ENCODE peak calls at places on chromosomes 5 and 9, in four cellular contexts. I, D, X and G are unnamed samples.

GRCh38 chr9:70031141-70031545 is 12.5 kb upstream of the MAMDC2 start:
- DNase-seq in X (no peak), I (no peak), D (no peak), G (no peak)

GRCh38 chr5:139908749-139909148 is 113.1 kb downstream of the PSD2 start:
- DNase-seq in D (no peak), I (peak; percentile 23), X (no peak), G (no peak)

GRCh38 chr5:81017320-81017719 is 57.2 kb downstream of the RASGRF2 start:
- DNase-seq in D (no peak), I (no peak), X (no peak), G (no peak)

GRCh38 chr5:71810456-71811181 is 91.5 kb downstream of the CARTPT start:
- DNase-seq in X (no peak), I (no peak), D (no peak), G (no peak)

GRCh38 chr9:127990539-127990938 is 9.8 kb upstream of the EEIG1 start:
- DNase-seq in X (no peak), D (no peak), I (no peak), G (no peak)

GRCh38 chr5:24363789-24364534 is 280.8 kb downstream of the CDH10 start:
- DNase-seq in I (no peak), D (no peak), X (no peak), G (no peak)

GRCh38 chr5:62138607-62139006 is 167.4 kb upstream of the KIF2A start:
- DNase-seq in I (no peak), D (no peak), X (no peak), G (peak; percentile 64)

GRCh38 chr5:42924686-42925085 is 113.0 kb upstream of the SELENOP start:
- DNase-seq in I (no peak), D (no peak), X (no peak), G (no peak)

GRCh38 chr9:28824410-28824963 is 1251.2 kb upstream of the C9orf72 start:
- DNase-seq in D (no peak), X (no peak), I (no peak), G (no peak)

GRCh38 chr9:115006660-115007059 is 76.3 kb upstream of the TNFSF8 start:
- DNase-seq in X (no peak), D (no peak), I (no peak), G (no peak)

GRCh38 chr9:127291379-127291778 is 26.8 kb downstream of the GARNL3 start:
- DNase-seq in D (no peak), X (no peak), I (no peak), G (no peak)

GRCh38 chr5:1961304-1961946 is 78.7 kb upstream of the IRX4 start:
- DNase-seq in I (no peak), X (no peak), D (no peak), G (no peak)

GRCh38 chr5:120252839-120253238 is 211.3 kb upstream of the PRR16 start:
- DNase-seq in X (no peak), D (no peak), I (no peak), G (no peak)

DNA sequence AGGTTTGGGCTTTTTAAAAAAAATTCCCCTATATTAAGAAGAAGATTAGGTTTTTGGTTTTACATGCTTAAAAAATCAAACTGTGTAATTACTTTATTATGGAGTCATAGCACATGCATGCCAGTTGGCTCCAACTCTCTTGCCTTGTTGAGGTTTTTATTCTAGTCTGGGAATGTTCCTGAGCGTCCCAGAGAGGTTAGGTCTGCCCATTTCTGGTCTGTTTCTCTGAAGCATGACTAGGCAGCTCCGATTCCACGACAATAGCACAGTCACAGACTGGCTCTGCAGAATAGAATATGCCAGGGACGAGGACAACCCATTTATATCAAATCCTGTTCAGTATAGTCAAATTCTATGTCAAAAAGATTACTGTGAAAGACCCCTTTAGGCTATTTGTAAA is 217.0 kb downstream of the PCSK5 start:
- DNase-seq in D (no peak), I (no peak), X (no peak), G (no peak)
- TF ChIP-seq NR3C1 in D (no peak), I (no peak), X (no peak), G (no peak)

DNA sequence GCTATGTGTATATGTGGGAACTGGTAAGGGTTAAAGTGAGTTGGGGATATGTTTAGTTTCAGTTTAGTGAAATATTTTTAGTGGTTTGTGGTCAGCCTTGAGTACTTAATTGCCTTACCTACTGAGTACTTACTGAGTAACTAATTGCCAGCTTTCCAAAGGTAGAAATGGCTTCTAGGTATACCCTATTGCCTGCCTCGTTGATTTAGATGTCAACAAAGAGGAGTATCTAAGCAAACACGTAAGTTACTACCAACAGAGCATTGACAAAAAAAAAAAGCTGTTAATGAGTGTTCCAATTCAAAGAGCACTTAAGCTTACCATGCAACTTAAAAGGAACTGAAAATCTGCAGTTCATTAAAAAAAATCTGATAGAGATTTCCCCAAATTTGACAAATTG is 8.8 kb downstream of the ATP10B start:
- DNase-seq in D (no peak), I (no peak), X (no peak), G (no peak)
- TF ChIP-seq NR3C1 in D (no peak), I (no peak), X (no peak), G (no peak)

GRCh38 chr9:131677051-131677444 is 62.8 kb downstream of the RAPGEF1 start:
- DNase-seq in I (no peak), X (no peak), D (no peak), G (no peak)
- TF ChIP-seq NR3C1 in I (no peak), X (no peak), D (no peak), G (no peak)

DNA sequence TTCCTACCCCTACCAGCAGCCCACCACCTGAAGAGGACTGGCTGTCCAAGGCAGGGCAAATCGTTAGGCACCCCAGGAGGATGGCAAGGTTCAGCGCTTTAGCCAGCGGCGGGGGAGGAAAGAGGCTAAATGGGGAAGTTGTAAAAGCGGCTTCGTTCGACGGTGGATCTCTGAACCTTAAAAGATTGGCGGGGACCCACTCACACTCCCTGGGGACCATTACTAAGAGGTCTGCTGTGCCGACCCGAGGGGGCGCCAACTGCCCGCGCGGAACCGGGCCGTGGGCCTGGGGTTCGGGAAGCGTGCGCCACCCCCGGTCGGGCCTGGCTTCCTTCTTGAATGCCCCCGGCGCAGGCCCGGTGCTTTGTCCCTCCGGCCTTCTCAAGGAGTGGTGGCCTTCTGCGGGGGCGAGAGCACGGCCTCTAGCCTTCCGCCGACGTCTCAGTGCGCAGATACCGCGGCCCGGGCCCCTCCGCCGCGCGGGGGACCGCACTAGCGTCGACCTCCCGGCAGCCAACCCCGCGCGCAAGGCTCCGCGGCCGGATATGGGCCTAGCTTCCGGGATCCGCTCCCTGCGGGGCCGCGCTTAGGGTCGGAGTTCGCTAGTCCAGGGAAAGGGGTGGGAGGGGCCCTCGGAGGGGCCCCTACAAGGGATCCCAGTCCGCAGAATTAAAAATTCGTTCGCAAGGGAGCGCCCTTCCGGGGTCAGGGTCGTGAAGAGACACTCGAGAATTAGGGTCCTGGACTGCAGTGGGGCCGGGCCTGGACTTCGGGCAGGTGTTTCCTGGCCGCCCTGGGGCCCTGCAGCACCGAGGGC is 10.5 kb downstream of the NR2F1-AS1 start:
- DNase-seq in I (no peak), X (no peak), D (no peak), G (peak; percentile 73)
- TF ChIP-seq NR3C1 in I (no peak), X (no peak), D (no peak), G (no peak)

DNA sequence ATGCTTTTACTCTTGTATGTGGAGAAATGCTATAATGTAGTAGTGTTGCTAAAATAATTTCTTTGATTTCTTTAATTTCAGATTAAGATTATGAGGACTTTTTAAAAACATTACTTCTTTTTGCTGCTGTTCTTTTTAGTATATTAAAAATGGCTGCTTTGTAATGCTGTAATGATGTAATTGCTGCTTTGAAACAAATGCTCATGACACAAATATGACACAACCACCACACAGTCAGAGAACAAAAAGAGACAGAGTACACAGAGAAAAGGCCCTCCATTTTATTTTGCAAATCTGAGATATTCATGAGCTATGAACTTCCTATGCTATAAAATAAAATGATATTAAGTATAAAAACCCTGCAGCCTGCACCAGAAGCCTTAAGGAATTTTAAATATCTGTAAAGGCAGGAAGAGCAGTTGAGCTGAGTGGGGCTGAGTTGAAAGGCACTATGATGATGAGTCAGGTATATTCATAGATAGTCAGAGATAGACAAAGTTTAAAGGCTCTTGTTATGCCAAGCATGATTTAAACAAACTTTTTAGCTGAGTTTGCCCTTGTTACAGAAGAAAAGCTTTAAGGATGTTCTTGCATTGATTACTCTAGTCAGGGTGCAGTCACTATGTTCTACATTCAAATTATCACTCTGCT is 5.1 kb upstream of the POU5F2 start:
- DNase-seq in D (no peak), I (no peak), X (no peak), G (no peak)
- TF ChIP-seq NR3C1 in D (no peak), I (no peak), X (no peak), G (no peak)

GRCh38 chr9:13443380-13444271 is 164.1 kb upstream of the MPDZ start:
- DNase-seq in X (no peak), I (no peak), D (no peak), G (no peak)
- TF ChIP-seq NR3C1 in X (no peak), I (no peak), D (no peak), G (no peak)